ENCODE peak calls at places on chromosomes 13 and 19, in four cellular contexts. G is lower leg skin, J is lower lobe of right lung, X is heart right ventricle. L is an unnamed sample.

GRCh38 chr19:17954401-17954800 is 12.5 kb upstream of the KCNN1 start:
- DNase-seq in G (no peak), J (no peak), X (no peak), L (no peak)

GRCh38 chr13:107387525-107387924 is 819.6 kb upstream of the ARGLU1 start:
- DNase-seq in G (no peak), J (no peak), X (no peak), L (no peak)

GRCh38 chr19:51654783-51655182 is 8.2 kb upstream of the SIGLEC14 start:
- DNase-seq in G (no peak), J (no peak), X (no peak), L (no peak)

GRCh38 chr13:102128216-102128800 is 273.5 kb downstream of the FGF14 start:
- DNase-seq in G (no peak), J (no peak), X (no peak), L (no peak)

GRCh38 chr13:112562786-112563383 is 25.1 kb downstream of the TUBGCP3 start:
- DNase-seq in G (no peak), J (no peak), X (no peak), L (no peak)

GRCh38 chr19:36436531-36436930 is 18.1 kb upstream of the ZFP82 start:
- DNase-seq in G (no peak), J (no peak), X (no peak), L (no peak)

GRCh38 chr13:27789495-27790303 is 2.6 kb upstream of the GSX1 start:
- DNase-seq in G (peak), J (no peak), X (no peak), L (no peak)

GRCh38 chr19:58181902-58182576 is 822 bp upstream of the ZNF274 start:
- DNase-seq in G (no peak), J (no peak), X (peak), L (peak)

GRCh38 chr13:23321534-23322241 is 111.8 kb downstream of the SACS start:
- DNase-seq in G (peak), J (no peak), X (no peak), L (no peak)

GRCh38 chr19:10333758-10334339 is 520 bp upstream of the RAVER1 start:
- DNase-seq in G (no peak), J (no peak), X (no peak), L (no peak)

GRCh38 chr19:45591004-45591637 is 6.5 kb upstream of the OPA3 start:
- DNase-seq in G (no peak), J (peak), X (no peak), L (peak)

GRCh38 chr13:69565334-69565733 is 542.3 kb upstream of the ATXN8OS start:
- DNase-seq in G (no peak), J (no peak), X (no peak), L (peak)

GRCh38 chr19:9847087-9847671 is 12.1 kb downstream of the PIN1 start:
- DNase-seq in G (no peak), J (no peak), X (no peak), L (peak)

GRCh38 chr13:40181203-40181845 is 485.1 kb downstream of the FOXO1 start:
- DNase-seq in G (no peak), J (no peak), X (no peak), L (no peak)

GRCh38 chr19:23254141-23254910 is 4.1 kb upstream of the ZNF724 start:
- DNase-seq in G (no peak), J (no peak), X (no peak), L (no peak)

GRCh38 chr13:40172149-40172591 is 494.3 kb downstream of the FOXO1 start:
- DNase-seq in G (no peak), J (no peak), X (no peak), L (no peak)

GRCh38 chr19:48745208-48745995 is 1.3 kb downstream of the IZUMO1 start:
- DNase-seq in G (no peak), J (no peak), X (no peak), L (peak)

GRCh38 chr19:45705710-45706415 is 13.4 kb downstream of the QPCTL start:
- DNase-seq in G (no peak), J (no peak), X (no peak), L (no peak)

GRCh38 chr13:33057019-33057785 is 41.0 kb downstream of the KL start:
- DNase-seq in G (no peak), J (no peak), X (no peak), L (peak)

GRCh38 chr19:37778613-37779138 is 710 bp downstream of the ZNF573 start:
- DNase-seq in G (no peak), J (no peak), X (no peak), L (no peak)

DNA sequence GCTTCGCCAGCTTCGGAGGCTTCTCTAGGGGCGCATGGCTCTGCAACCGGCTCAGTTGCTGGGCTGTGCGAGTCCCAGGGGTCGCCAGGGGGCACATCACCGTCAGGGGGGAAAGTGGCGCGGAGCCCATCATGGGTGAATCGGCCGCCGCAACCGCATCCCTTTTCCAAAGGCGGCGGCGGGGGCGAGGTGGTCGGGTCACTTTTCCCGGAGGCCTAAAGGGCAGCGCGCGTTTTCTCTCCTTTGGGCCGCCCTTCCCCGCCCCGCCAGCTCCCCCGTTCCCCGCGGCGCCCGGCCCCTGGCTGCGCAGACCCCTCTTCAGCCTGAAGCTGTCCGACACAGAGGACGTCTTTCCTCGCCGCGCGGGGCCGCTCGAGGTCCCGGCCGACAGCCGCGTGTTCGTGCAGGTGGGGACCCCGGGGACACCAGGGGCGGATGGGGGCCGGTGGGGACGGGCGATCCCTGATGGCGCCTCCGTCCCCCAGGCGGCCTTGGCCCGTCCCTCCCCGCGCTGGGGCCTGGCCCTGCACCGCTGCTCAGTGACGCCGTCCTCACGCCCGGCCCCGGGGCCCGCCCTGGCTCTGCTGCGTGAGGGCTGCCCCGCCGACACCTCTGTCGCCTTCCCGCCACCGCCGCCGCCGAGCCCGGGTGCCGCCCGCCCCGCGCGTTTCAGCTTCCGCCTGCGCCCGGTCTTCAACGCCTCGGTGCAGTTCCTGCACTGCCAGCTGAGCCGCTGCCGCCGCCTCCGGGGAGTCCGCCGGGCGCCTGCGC is 1.7 kb downstream of the TGFBR3L start:
- DNase-seq in G (no peak), J (peak), X (no peak), L (no peak)
- TF ChIP-seq CTCF in G (no peak), J (no peak), X (no peak), L (no peak)

GRCh38 chr19:6718741-6719539 is 1.5 kb downstream of the C3 start:
- DNase-seq in G (no peak), J (peak), X (no peak), L (no peak)

GRCh38 chr19:6714749-6715555 is 5.5 kb downstream of the C3 start:
- DNase-seq in G (no peak), J (peak), X (no peak), L (no peak)

GRCh38 chr19:6718111-6718740 is 2.2 kb downstream of the C3 start:
- DNase-seq in G (no peak), J (no peak), X (no peak), L (no peak)

GRCh38 chr19:6717441-6717971 is 2.9 kb downstream of the C3 start:
- DNase-seq in G (no peak), J (no peak), X (no peak), L (no peak)

GRCh38 chr19:6717036-6717435 is 3.4 kb downstream of the C3 start:
- DNase-seq in G (no peak), J (no peak), X (no peak), L (no peak)
- TF ChIP-seq CTCF in G (no peak), J (no peak), X (no peak), L (no peak)

GRCh38 chr19:3620145-3620816 is 6.3 kb downstream of the CACTIN start:
- DNase-seq in G (no peak), J (no peak), X (peak), L (no peak)

GRCh38 chr19:3617463-3617862 is 9.1 kb downstream of the CACTIN start:
- DNase-seq in G (no peak), J (no peak), X (peak), L (no peak)

GRCh38 chr19:3619631-3620012 is 7.0 kb downstream of the CACTIN start:
- DNase-seq in G (no peak), J (no peak), X (peak), L (no peak)

GRCh38 chr19:3618144-3618810 is 8.3 kb downstream of the CACTIN start:
- DNase-seq in G (no peak), J (no peak), X (peak), L (peak)

GRCh38 chr19:3618811-3619630 is 7.6 kb downstream of the CACTIN start:
- DNase-seq in G (no peak), J (no peak), X (peak), L (no peak)
- TF ChIP-seq CTCF in G (no peak), J (no peak), X (peak), L (no peak)

DNA sequence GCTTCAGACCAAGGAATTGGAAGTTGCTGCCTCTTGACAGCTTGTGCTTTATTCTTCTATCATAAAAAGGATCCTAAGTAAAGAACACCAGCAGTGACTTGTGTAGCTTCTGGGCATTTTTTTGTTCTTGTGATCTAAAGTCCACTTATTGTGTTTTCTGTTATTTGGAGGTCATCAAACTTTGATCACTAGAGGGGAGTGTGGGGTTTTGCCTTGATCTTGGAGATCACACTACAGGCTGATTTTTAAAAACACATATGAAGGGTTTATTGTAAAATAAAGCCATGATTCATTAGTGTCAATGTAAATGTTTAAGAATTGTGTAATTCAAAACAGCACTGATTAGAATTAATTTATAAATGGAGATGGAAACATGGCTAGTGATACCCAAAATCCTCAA is 328.7 kb upstream of the EDNRB start:
- DNase-seq in G (no peak), J (no peak), X (no peak), L (no peak)
- TF ChIP-seq CTCF in G (no peak), J (no peak), X (no peak), L (no peak)

DNA sequence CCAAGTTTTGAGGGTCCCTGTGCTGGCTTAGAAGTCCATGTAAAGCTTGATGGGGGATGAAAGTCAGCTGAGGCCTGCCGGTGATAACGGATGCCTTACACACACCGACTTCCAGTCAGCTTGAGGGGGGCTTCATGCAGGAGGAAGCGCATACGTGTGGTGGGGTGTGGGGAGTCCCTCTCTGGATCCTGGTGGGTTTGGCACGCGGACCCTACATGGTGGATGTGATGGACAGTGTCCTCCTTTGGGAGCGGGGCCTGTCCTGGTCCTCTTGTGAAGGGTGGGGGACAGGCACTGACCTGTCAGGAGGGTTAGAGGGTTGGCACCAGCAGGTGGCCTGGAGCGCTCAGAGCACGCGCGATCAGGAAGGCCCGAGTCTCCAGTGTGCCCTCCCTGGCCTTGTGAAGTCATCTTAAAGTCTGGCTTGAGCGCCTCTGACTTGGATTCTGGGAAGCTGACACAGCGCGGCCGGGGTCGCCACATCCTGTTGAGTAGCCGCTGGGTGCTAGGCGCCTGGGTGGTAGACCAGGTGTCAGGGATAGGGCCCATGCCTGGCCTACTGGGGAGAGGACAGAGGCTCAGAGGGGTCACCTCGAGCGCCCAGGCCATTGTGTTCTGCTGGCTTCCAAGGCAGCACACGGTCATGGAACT is 2.9 kb downstream of the DAZAP1 start:
- DNase-seq in G (no peak), J (no peak), X (no peak), L (no peak)
- TF ChIP-seq CTCF in G (no peak), J (no peak), X (no peak), L (no peak)

DNA sequence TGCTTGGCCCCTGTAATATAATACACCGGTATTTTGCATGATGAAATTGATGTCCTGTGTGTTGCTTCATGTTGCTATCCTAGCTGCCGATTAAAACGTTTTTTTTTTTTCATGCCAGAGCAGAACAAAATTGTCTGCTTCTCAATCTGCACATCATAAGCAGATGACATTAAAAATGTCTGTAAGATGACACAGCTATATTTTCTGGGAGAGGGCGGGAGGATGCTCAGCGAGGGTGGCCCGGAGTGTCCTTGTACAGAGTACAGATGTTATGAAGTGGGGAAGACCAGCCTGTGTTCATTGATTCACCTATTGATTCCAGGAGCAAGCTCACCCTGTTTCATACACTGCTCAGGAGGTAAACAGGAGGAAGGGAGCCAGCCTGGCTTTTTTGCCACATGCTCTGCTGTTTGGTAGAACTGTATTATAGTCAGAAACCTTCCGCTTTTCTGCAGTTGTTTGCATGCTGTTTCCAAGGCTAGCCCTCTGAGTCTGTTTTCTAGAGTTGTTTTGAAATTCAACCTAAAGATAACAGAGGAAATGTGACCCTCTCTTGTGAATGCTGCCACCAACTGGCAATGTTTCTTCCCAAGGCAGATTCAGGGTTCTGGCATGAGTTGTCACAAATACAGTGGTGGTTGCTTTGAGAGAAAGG is 4.7 kb upstream of the IRS2 start:
- DNase-seq in G (no peak), J (no peak), X (no peak), L (no peak)
- TF ChIP-seq CTCF in G (no peak), J (peak), X (peak), L (no peak)

GRCh38 chr13:93233997-93234416 is 7.4 kb downstream of the GPC6 start:
- DNase-seq in G (no peak), J (no peak), X (no peak), L (no peak)
- TF ChIP-seq CTCF in G (no peak), J (no peak), X (no peak), L (no peak)

GRCh38 chr19:1383311-1384084 is at the start of gene NDUFS7:
- DNase-seq in G (peak), J (peak), X (peak), L (peak)
- TF ChIP-seq CTCF in G (peak), J (peak), X (no peak), L (no peak)

GRCh38 chr19:39935262-39935661 is 828 bp upstream of the FCGBP start:
- DNase-seq in G (no peak), J (no peak), X (no peak), L (no peak)
- TF ChIP-seq CTCF in G (no peak), J (no peak), X (no peak), L (no peak)